ENCODE peak calls at places on chromosomes 13 and 19, in seven cellular contexts. T is CD4-positive, alpha-beta memory T cell; Z is tibial nerve; H is tibial artery; L is left lung; E is CD8-positive, alpha-beta memory T cell; Y is CD4-positive, CD25-positive, alpha-beta regulatory T cell. F is an unnamed sample. For H3K4me1 and H3K36me3, the result is how much of the 10 kb centered on the place peaks cover.

GRCh38 chr13:112169941-112170822 is 103.2 kb downstream of the SOX1 start:
- DNase-seq in T (no peak), Z (no peak), H (no peak), L (no peak), E (no peak), Y (no peak), F (peak)

GRCh38 chr19:8592231-8593009 is 15.2 kb upstream of the MYO1F start:
- DNase-seq in T (peak), Z (peak), H (peak), L (peak), E (peak), Y (peak), F (peak)

GRCh38 chr13:111027481-111028439 is 87.3 kb upstream of the ARHGEF7 start:
- DNase-seq in T (no peak), Z (no peak), H (no peak), L (no peak), E (no peak), Y (no peak), F (no peak)

GRCh38 chr13:79662882-79663281 is 181.9 kb downstream of the NDFIP2 start:
- DNase-seq in T (no peak), Z (no peak), H (no peak), L (no peak), E (no peak), Y (no peak), F (no peak)

GRCh38 chr19:4493929-4494690 is 22.0 kb downstream of the HDGFL2 start:
- DNase-seq in T (no peak), Z (no peak), H (no peak), L (peak), E (no peak), Y (no peak), F (no peak)

GRCh38 chr19:47471733-47472457 is at the start of gene SLC8A2:
- DNase-seq in T (peak), Z (no peak), H (peak), L (peak), E (peak), Y (peak), F (peak)

GRCh38 chr19:2015611-2015950 is at the start of gene BTBD2:
- DNase-seq in T (peak), Z (peak), H (no peak), L (no peak), E (peak), Y (peak), F (no peak)

GRCh38 chr13:33138441-33138840 is 122.2 kb downstream of the KL start:
- DNase-seq in T (no peak), Z (no peak), H (no peak), L (no peak), E (no peak), Y (no peak), F (no peak)

GRCh38 chr13:100439247-100439955 is 149.2 kb downstream of the GGACT start:
- DNase-seq in T (no peak), Z (no peak), H (no peak), L (no peak), E (no peak), Y (no peak), F (no peak)

GRCh38 chr13:47594833-47595232 is 406.2 kb downstream of the SUCLA2 start:
- DNase-seq in T (no peak), Z (no peak), H (no peak), L (no peak), E (no peak), Y (no peak), F (no peak)

GRCh38 chr13:67267136-67267535 is 37.0 kb upstream of the PCDH9 start:
- DNase-seq in T (no peak), Z (no peak), H (no peak), L (no peak), E (no peak), Y (no peak), F (no peak)

GRCh38 chr19:32346901-32347300 is 1.5 kb downstream of the ZNF507 start:
- DNase-seq in T (no peak), Z (no peak), H (no peak), L (no peak), E (no peak), Y (no peak), F (no peak)

GRCh38 chr19:32351807-32352630 is 6.6 kb downstream of the ZNF507 start:
- DNase-seq in T (no peak), Z (no peak), H (no peak), L (no peak), E (no peak), Y (no peak), F (no peak)

GRCh38 chr19:32350492-32350891 is 5.1 kb downstream of the ZNF507 start:
- DNase-seq in T (no peak), Z (no peak), H (no peak), L (no peak), E (no peak), Y (no peak), F (no peak)

GRCh38 chr19:32345261-32346207 is at the start of gene ZNF507:
- DNase-seq in T (peak), Z (peak), H (peak), L (peak), E (peak), Y (peak), F (peak)

GRCh38 chr19:32349724-32350475 is 4.5 kb downstream of the ZNF507 start:
- DNase-seq in T (no peak), Z (no peak), H (no peak), L (no peak), E (no peak), Y (no peak), F (no peak)
- H3K4me1 ChIP-seq in T (half or more), Z (under half), H (under half), L (under half), E (half or more), Y (under half), F (under half)

GRCh38 chr19:15249560-15249874 is 17.3 kb upstream of the EPHX3 start:
- DNase-seq in T (no peak), Z (no peak), H (no peak), L (no peak), E (no peak), Y (no peak), F (no peak)
- H3K36me3 ChIP-seq in T (half or more), Z (half or more), H (under half), L (half or more), E (half or more), Y (half or more), F (half or more)

DNA sequence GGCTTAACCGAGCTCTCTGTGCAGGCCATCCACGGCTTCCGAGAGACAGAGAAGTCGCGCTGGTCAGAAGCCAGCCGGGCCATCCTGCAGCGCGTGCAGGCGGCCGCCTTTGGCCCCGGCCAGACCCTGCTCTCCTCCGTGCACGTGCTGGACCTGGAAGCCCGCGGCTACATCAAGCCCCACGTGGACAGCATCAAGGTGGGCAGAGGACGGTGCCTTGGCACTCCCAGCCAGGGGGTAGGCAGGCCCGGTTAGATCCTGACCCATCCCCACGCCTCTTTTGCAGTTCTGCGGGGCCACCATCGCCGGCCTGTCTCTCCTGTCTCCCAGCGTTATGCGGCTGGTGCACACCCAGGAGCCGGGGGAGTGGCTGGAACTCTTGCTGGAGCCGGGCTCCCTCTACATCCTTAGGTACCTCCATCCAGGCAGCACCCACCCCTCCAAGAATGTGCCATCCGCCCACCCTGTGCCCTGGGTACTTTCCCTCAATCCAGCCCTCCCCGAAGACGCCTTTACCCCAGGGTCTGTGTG is 1.5 kb downstream of the PSPN start:
- DNase-seq in T (no peak), Z (no peak), H (no peak), L (no peak), E (no peak), Y (no peak), F (no peak)
- H3K4me1 ChIP-seq in T (under half), Z (under half), H (under half), L (under half), E (under half), Y (under half), F (under half)

DNA sequence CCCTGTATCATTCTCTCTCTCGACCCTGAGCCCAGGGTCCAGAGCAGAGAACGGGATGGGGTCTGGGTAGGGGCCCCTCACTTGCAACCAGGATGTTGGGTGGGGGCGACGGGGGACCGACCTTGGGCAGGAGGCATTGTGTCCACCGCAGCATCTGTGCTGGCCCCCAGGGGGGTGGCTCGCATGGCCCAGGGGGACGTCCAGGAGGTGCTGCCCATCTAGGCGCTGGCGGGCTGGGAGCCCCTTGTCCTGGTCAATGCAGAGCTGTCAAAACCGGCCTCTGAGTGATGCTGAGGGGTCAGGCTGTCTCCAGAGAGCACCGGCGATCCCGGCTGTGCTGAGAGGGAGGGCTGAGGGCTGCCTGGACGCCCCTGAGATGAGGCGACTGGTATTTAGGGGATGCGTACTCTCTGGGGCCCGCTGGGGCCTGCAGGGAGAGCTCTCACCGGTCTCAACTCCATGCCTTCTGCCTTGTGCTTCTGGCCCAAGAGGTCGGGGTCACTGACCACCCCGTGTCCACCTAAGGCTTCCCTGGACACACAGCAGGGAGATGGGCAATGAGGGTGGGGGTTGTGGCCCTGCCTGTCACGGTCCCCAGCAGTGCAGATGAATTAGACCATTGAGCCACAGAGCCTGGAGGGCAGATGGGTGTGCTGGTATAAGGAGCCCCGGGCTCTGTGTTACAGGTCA is 8.5 kb downstream of the RPS9 start:
- DNase-seq in T (no peak), Z (no peak), H (no peak), L (peak), E (no peak), Y (no peak), F (peak)
- H3K36me3 ChIP-seq in T (under half), Z (under half), H (under half), L (under half), E (under half), Y (under half), F (under half)

F was measured in upper lobe of right lung.